ENCODE peak calls at places on chromosomes 13 and 19, in eight cellular contexts. One of them, this sample, is unnamed.

GRCh38 chr13:103799028-103799427 is 732.8 kb upstream of the SLC10A2 start:
- DNase-seq in A549: no peak
- DNase-seq in astrocyte of the spinal cord: no peak
- DNase-seq in cardiac muscle cell: no peak
- DNase-seq in heart left ventricle: no peak
- DNase-seq in naive thymus-derived CD4-positive, alpha-beta T cell: no peak
- DNase-seq in colonic mucosa: no peak
- DNase-seq in mesendoderm: no peak
- DNase-seq in this sample: no peak

GRCh38 chr13:103102482-103102881 is 36.3 kb upstream of the SLC10A2 start:
- DNase-seq in naive thymus-derived CD4-positive, alpha-beta T cell: no peak
- DNase-seq in mesendoderm: peak; percentile 79
- DNase-seq in heart left ventricle: no peak
- DNase-seq in A549: no peak
- DNase-seq in astrocyte of the spinal cord: no peak
- DNase-seq in cardiac muscle cell: no peak
- DNase-seq in colonic mucosa: no peak
- DNase-seq in this sample: no peak

GRCh38 chr19:33798701-33799111 is 2.0 kb downstream of the KCTD15 start:
- DNase-seq in astrocyte of the spinal cord: peak; percentile 41
- DNase-seq in A549: no peak
- DNase-seq in cardiac muscle cell: peak; percentile 35
- DNase-seq in naive thymus-derived CD4-positive, alpha-beta T cell: no peak
- DNase-seq in colonic mucosa: no peak
- DNase-seq in mesendoderm: peak; percentile 63
- DNase-seq in heart left ventricle: no peak
- DNase-seq in this sample: peak; percentile 74

GRCh38 chr13:103436057-103436654 is 369.9 kb upstream of the SLC10A2 start:
- DNase-seq in mesendoderm: peak; percentile 40
- DNase-seq in A549: no peak
- DNase-seq in cardiac muscle cell: no peak
- DNase-seq in colonic mucosa: no peak
- DNase-seq in astrocyte of the spinal cord: no peak
- DNase-seq in heart left ventricle: no peak
- DNase-seq in naive thymus-derived CD4-positive, alpha-beta T cell: no peak
- DNase-seq in this sample: no peak

GRCh38 chr13:39855236-39855635 is 199.8 kb downstream of the COG6 start:
- DNase-seq in cardiac muscle cell: no peak
- DNase-seq in colonic mucosa: no peak
- DNase-seq in heart left ventricle: no peak
- DNase-seq in A549: no peak
- DNase-seq in astrocyte of the spinal cord: no peak
- DNase-seq in mesendoderm: no peak
- DNase-seq in naive thymus-derived CD4-positive, alpha-beta T cell: no peak
- DNase-seq in this sample: no peak

GRCh38 chr19:30498707-30499106 is 126.5 kb downstream of the ZNF536 start:
- DNase-seq in cardiac muscle cell: peak; percentile 6
- DNase-seq in mesendoderm: peak; percentile 38
- DNase-seq in naive thymus-derived CD4-positive, alpha-beta T cell: no peak
- DNase-seq in A549: no peak
- DNase-seq in heart left ventricle: no peak
- DNase-seq in colonic mucosa: no peak
- DNase-seq in astrocyte of the spinal cord: no peak
- DNase-seq in this sample: peak; percentile 60

GRCh38 chr19:49564616-49565045 is 15.7 kb downstream of the NOSIP start:
- DNase-seq in heart left ventricle: no peak
- DNase-seq in mesendoderm: no peak
- DNase-seq in A549: no peak
- DNase-seq in astrocyte of the spinal cord: no peak
- DNase-seq in naive thymus-derived CD4-positive, alpha-beta T cell: peak; percentile 41
- DNase-seq in colonic mucosa: peak; percentile 67
- DNase-seq in cardiac muscle cell: no peak
- DNase-seq in this sample: no peak

GRCh38 chr13:76383671-76384461 is 502.3 kb downstream of the KCTD12 start:
- DNase-seq in naive thymus-derived CD4-positive, alpha-beta T cell: no peak
- DNase-seq in cardiac muscle cell: peak; percentile 38
- DNase-seq in astrocyte of the spinal cord: peak; percentile 97
- DNase-seq in colonic mucosa: peak; percentile 20
- DNase-seq in mesendoderm: peak; percentile 9
- DNase-seq in A549: no peak
- DNase-seq in heart left ventricle: peak; percentile 19
- DNase-seq in this sample: no peak

GRCh38 chr19:38304866-38305429 is 897 bp downstream of the C19orf33 start:
- DNase-seq in astrocyte of the spinal cord: peak; percentile 61
- DNase-seq in mesendoderm: peak; percentile 94
- DNase-seq in heart left ventricle: peak; percentile 43
- DNase-seq in colonic mucosa: peak; percentile 96
- DNase-seq in cardiac muscle cell: peak; percentile 92
- DNase-seq in A549: peak; percentile 100
- DNase-seq in naive thymus-derived CD4-positive, alpha-beta T cell: no peak
- DNase-seq in this sample: peak; percentile 96

GRCh38 chr19:18644144-18645034 is 7.6 kb downstream of the KLHL26 start:
- DNase-seq in astrocyte of the spinal cord: no peak
- DNase-seq in cardiac muscle cell: no peak
- DNase-seq in mesendoderm: peak; percentile 47
- DNase-seq in naive thymus-derived CD4-positive, alpha-beta T cell: no peak
- DNase-seq in A549: no peak
- DNase-seq in heart left ventricle: no peak
- DNase-seq in colonic mucosa: no peak
- DNase-seq in this sample: no peak

GRCh38 chr13:114113961-114114360 is 18.5 kb downstream of the RASA3 start:
- DNase-seq in naive thymus-derived CD4-positive, alpha-beta T cell: no peak
- DNase-seq in mesendoderm: no peak
- DNase-seq in cardiac muscle cell: no peak
- DNase-seq in heart left ventricle: no peak
- DNase-seq in colonic mucosa: no peak
- DNase-seq in astrocyte of the spinal cord: no peak
- DNase-seq in A549: no peak
- DNase-seq in this sample: no peak
- H3K4me3 ChIP-seq in naive thymus-derived CD4-positive, alpha-beta T cell: no peak overlapping the region
- H3K4me3 ChIP-seq in mesendoderm: no peak overlapping the region
- H3K4me3 ChIP-seq in cardiac muscle cell: no peak overlapping the region
- H3K4me3 ChIP-seq in heart left ventricle: no peak overlapping the region
- H3K4me3 ChIP-seq in colonic mucosa: no peak overlapping the region
- H3K4me3 ChIP-seq in astrocyte of the spinal cord: no peak overlapping the region
- H3K4me3 ChIP-seq in A549: no peak overlapping the region
- H3K4me3 ChIP-seq in this sample: no peak overlapping the region

GRCh38 chr19:39506598-39506943 is 7.8 kb downstream of the DLL3 start:
- DNase-seq in A549: no peak
- DNase-seq in cardiac muscle cell: no peak
- DNase-seq in naive thymus-derived CD4-positive, alpha-beta T cell: no peak
- DNase-seq in heart left ventricle: no peak
- DNase-seq in astrocyte of the spinal cord: no peak
- DNase-seq in colonic mucosa: no peak
- DNase-seq in mesendoderm: no peak
- DNase-seq in this sample: no peak
- H3K4me3 ChIP-seq in A549: peak overlapping the region; percentile 66
- H3K4me3 ChIP-seq in cardiac muscle cell: no peak overlapping the region
- H3K4me3 ChIP-seq in naive thymus-derived CD4-positive, alpha-beta T cell: no peak overlapping the region
- H3K4me3 ChIP-seq in heart left ventricle: peak overlapping the region; percentile 48
- H3K4me3 ChIP-seq in astrocyte of the spinal cord: peak overlapping the region; percentile 12
- H3K4me3 ChIP-seq in colonic mucosa: no peak overlapping the region
- H3K4me3 ChIP-seq in mesendoderm: no peak overlapping the region
- H3K4me3 ChIP-seq in this sample: peak overlapping the region; percentile 53

DNA sequence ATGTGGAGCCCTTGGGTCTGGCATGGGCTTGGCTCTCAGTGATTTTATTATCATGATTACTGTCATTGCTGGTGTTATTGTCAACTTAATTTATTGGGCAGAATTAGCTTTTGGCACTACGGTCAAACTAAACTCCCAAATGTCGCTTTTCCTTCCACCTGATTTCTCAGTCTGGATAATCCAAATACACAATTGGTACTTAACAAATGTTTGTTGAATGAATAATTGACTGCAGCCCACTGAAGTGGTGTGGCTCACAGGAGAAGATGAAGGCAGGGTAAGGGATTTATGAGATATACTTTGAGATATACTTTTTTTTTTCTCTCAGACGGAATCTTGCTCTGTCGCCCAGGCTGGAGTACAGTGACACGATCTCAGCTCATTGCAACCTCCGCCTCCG is 1.5 kb downstream of the COLGALT1 start:
- DNase-seq in naive thymus-derived CD4-positive, alpha-beta T cell: no peak
- DNase-seq in mesendoderm: no peak
- DNase-seq in A549: no peak
- DNase-seq in heart left ventricle: no peak
- DNase-seq in astrocyte of the spinal cord: no peak
- DNase-seq in cardiac muscle cell: no peak
- DNase-seq in colonic mucosa: no peak
- DNase-seq in this sample: no peak
- H3K4me3 ChIP-seq in naive thymus-derived CD4-positive, alpha-beta T cell: no peak overlapping the region
- H3K4me3 ChIP-seq in mesendoderm: no peak overlapping the region
- H3K4me3 ChIP-seq in A549: peak overlapping the region; percentile 100
- H3K4me3 ChIP-seq in heart left ventricle: peak overlapping the region; percentile 97
- H3K4me3 ChIP-seq in astrocyte of the spinal cord: peak overlapping the region; percentile 86
- H3K4me3 ChIP-seq in cardiac muscle cell: no peak overlapping the region
- H3K4me3 ChIP-seq in colonic mucosa: no peak overlapping the region
- H3K4me3 ChIP-seq in this sample: peak overlapping the region; percentile 98

GRCh38 chr13:91349992-91350911 is 2.8 kb downstream of the MIR17HG start:
- DNase-seq in astrocyte of the spinal cord: no peak
- DNase-seq in mesendoderm: no peak
- DNase-seq in naive thymus-derived CD4-positive, alpha-beta T cell: no peak
- DNase-seq in A549: no peak
- DNase-seq in colonic mucosa: no peak
- DNase-seq in heart left ventricle: no peak
- DNase-seq in cardiac muscle cell: no peak
- DNase-seq in this sample: no peak

GRCh38 chr13:91351980-91352379 is 4.5 kb downstream of the MIR17HG start:
- DNase-seq in cardiac muscle cell: no peak
- DNase-seq in colonic mucosa: no peak
- DNase-seq in heart left ventricle: no peak
- DNase-seq in astrocyte of the spinal cord: no peak
- DNase-seq in naive thymus-derived CD4-positive, alpha-beta T cell: no peak
- DNase-seq in A549: no peak
- DNase-seq in mesendoderm: no peak
- DNase-seq in this sample: peak; percentile 15

GRCh38 chr13:91348906-91349435 is 1.5 kb downstream of the MIR17HG start:
- DNase-seq in heart left ventricle: peak; percentile 94
- DNase-seq in colonic mucosa: peak; percentile 95
- DNase-seq in astrocyte of the spinal cord: peak; percentile 91
- DNase-seq in mesendoderm: peak; percentile 87
- DNase-seq in cardiac muscle cell: no peak
- DNase-seq in naive thymus-derived CD4-positive, alpha-beta T cell: peak; percentile 91
- DNase-seq in A549: no peak
- DNase-seq in this sample: peak; percentile 95

GRCh38 chr13:91353494-91353893 is 6.0 kb downstream of the MIR17HG start:
- DNase-seq in cardiac muscle cell: no peak
- DNase-seq in mesendoderm: no peak
- DNase-seq in heart left ventricle: no peak
- DNase-seq in naive thymus-derived CD4-positive, alpha-beta T cell: no peak
- DNase-seq in colonic mucosa: no peak
- DNase-seq in astrocyte of the spinal cord: no peak
- DNase-seq in A549: no peak
- DNase-seq in this sample: no peak

GRCh38 chr13:91351123-91351522 is 3.6 kb downstream of the MIR17HG start:
- DNase-seq in mesendoderm: no peak
- DNase-seq in cardiac muscle cell: no peak
- DNase-seq in colonic mucosa: no peak
- DNase-seq in heart left ventricle: no peak
- DNase-seq in naive thymus-derived CD4-positive, alpha-beta T cell: no peak
- DNase-seq in astrocyte of the spinal cord: no peak
- DNase-seq in A549: no peak
- DNase-seq in this sample: no peak
- H3K4me3 ChIP-seq in mesendoderm: no peak overlapping the region
- H3K4me3 ChIP-seq in cardiac muscle cell: peak overlapping the region; percentile 88
- H3K4me3 ChIP-seq in colonic mucosa: no peak overlapping the region
- H3K4me3 ChIP-seq in heart left ventricle: no peak overlapping the region
- H3K4me3 ChIP-seq in naive thymus-derived CD4-positive, alpha-beta T cell: no peak overlapping the region
- H3K4me3 ChIP-seq in astrocyte of the spinal cord: no peak overlapping the region
- H3K4me3 ChIP-seq in A549: peak overlapping the region; percentile 97
- H3K4me3 ChIP-seq in this sample: peak overlapping the region; percentile 68

GRCh38 chr19:46350029-46350757 is 3.3 kb downstream of the PPP5C start:
- DNase-seq in astrocyte of the spinal cord: no peak
- DNase-seq in naive thymus-derived CD4-positive, alpha-beta T cell: no peak
- DNase-seq in heart left ventricle: no peak
- DNase-seq in cardiac muscle cell: no peak
- DNase-seq in mesendoderm: no peak
- DNase-seq in colonic mucosa: peak; percentile 69
- DNase-seq in A549: no peak
- DNase-seq in this sample: no peak
- H3K4me3 ChIP-seq in astrocyte of the spinal cord: no peak overlapping the region
- H3K4me3 ChIP-seq in naive thymus-derived CD4-positive, alpha-beta T cell: peak overlapping the region; percentile 2
- H3K4me3 ChIP-seq in heart left ventricle: no peak overlapping the region
- H3K4me3 ChIP-seq in cardiac muscle cell: no peak overlapping the region
- H3K4me3 ChIP-seq in mesendoderm: no peak overlapping the region
- H3K4me3 ChIP-seq in colonic mucosa: peak overlapping the region; percentile 6
- H3K4me3 ChIP-seq in A549: no peak overlapping the region
- H3K4me3 ChIP-seq in this sample: no peak overlapping the region

GRCh38 chr13:23161176-23161825 is 19.5 kb upstream of the SGCG start:
- DNase-seq in heart left ventricle: no peak
- DNase-seq in A549: no peak
- DNase-seq in astrocyte of the spinal cord: no peak
- DNase-seq in colonic mucosa: no peak
- DNase-seq in naive thymus-derived CD4-positive, alpha-beta T cell: no peak
- DNase-seq in mesendoderm: no peak
- DNase-seq in cardiac muscle cell: no peak
- DNase-seq in this sample: no peak

GRCh38 chr13:23159587-23160240 is 21.1 kb upstream of the SGCG start:
- DNase-seq in A549: no peak
- DNase-seq in naive thymus-derived CD4-positive, alpha-beta T cell: no peak
- DNase-seq in heart left ventricle: no peak
- DNase-seq in mesendoderm: peak; percentile 82
- DNase-seq in colonic mucosa: no peak
- DNase-seq in cardiac muscle cell: no peak
- DNase-seq in astrocyte of the spinal cord: no peak
- DNase-seq in this sample: peak; percentile 57

GRCh38 chr13:23160241-23161175 is 20.3 kb upstream of the SGCG start:
- DNase-seq in astrocyte of the spinal cord: no peak
- DNase-seq in cardiac muscle cell: peak; percentile 45
- DNase-seq in heart left ventricle: no peak
- DNase-seq in mesendoderm: peak; percentile 78
- DNase-seq in A549: no peak
- DNase-seq in naive thymus-derived CD4-positive, alpha-beta T cell: no peak
- DNase-seq in colonic mucosa: no peak
- DNase-seq in this sample: peak; percentile 53

DNA sequence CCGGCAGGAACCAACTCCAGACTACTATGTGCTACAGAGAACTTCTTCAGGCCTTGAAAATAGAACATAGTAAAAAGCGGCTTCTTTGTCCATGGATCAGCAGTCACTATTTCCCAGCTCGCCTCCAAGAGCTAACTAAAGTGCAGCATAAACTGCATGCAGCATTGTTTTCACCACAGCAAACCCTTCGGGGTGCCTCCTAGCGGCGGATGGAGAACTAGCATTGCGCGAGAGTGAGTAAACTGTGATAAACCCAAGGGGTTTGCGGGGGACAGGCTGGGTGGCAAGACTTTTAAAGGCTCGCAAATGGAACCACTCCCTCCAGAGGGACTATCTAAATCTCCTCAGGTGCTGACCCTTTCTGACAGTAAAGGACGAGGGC is 21.6 kb upstream of the SGCG start:
- DNase-seq in naive thymus-derived CD4-positive, alpha-beta T cell: no peak
- DNase-seq in heart left ventricle: no peak
- DNase-seq in A549: peak; percentile 24
- DNase-seq in colonic mucosa: peak; percentile 42
- DNase-seq in cardiac muscle cell: peak; percentile 66
- DNase-seq in mesendoderm: peak; percentile 88
- DNase-seq in astrocyte of the spinal cord: no peak
- DNase-seq in this sample: peak; percentile 82
- H3K4me3 ChIP-seq in naive thymus-derived CD4-positive, alpha-beta T cell: no peak overlapping the region
- H3K4me3 ChIP-seq in heart left ventricle: peak overlapping the region; percentile 45
- H3K4me3 ChIP-seq in A549: peak overlapping the region; percentile 41
- H3K4me3 ChIP-seq in colonic mucosa: no peak overlapping the region
- H3K4me3 ChIP-seq in cardiac muscle cell: peak overlapping the region; percentile 56
- H3K4me3 ChIP-seq in mesendoderm: peak overlapping the region; percentile 60
- H3K4me3 ChIP-seq in astrocyte of the spinal cord: no peak overlapping the region
- H3K4me3 ChIP-seq in this sample: peak overlapping the region; percentile 63

GRCh38 chr13:29846475-29847256 is 3.8 kb downstream of the UBL3 start:
- DNase-seq in cardiac muscle cell: no peak
- DNase-seq in astrocyte of the spinal cord: peak; percentile 24
- DNase-seq in naive thymus-derived CD4-positive, alpha-beta T cell: no peak
- DNase-seq in A549: no peak
- DNase-seq in colonic mucosa: no peak
- DNase-seq in heart left ventricle: no peak
- DNase-seq in mesendoderm: no peak
- DNase-seq in this sample: no peak
- H3K4me3 ChIP-seq in cardiac muscle cell: peak overlapping the region; percentile 97
- H3K4me3 ChIP-seq in astrocyte of the spinal cord: peak overlapping the region; percentile 56
- H3K4me3 ChIP-seq in naive thymus-derived CD4-positive, alpha-beta T cell: peak overlapping the region; percentile 62
- H3K4me3 ChIP-seq in A549: peak overlapping the region; percentile 65
- H3K4me3 ChIP-seq in colonic mucosa: peak overlapping the region; percentile 84
- H3K4me3 ChIP-seq in heart left ventricle: peak overlapping the region; percentile 77
- H3K4me3 ChIP-seq in mesendoderm: peak overlapping the region; percentile 15
- H3K4me3 ChIP-seq in this sample: peak overlapping the region; percentile 38

This sample was measured in neural progenitor cell.